ENCODE peak calls at places on chromosome 19, in six cellular contexts. K, A, V, C, P and X are unnamed samples.

GRCh38 chr19:7928334-7928706 is 2.4 kb upstream of the CTXN1 start:
- DNase-seq in P (no peak), V (no peak), K (peak), C (no peak), A (no peak), X (no peak)

GRCh38 chr19:53772943-53773342 is 51.2 kb downstream of the NLRP12 start:
- DNase-seq in V (peak), P (peak), C (peak), A (peak), K (peak), X (peak)

GRCh38 chr19:11295665-11296245 is at the start of gene TSPAN16:
- DNase-seq in P (no peak), V (no peak), C (no peak), A (no peak), K (peak), X (no peak)

GRCh38 chr19:50838239-50838638 is 4.9 kb upstream of the KLK15 start:
- DNase-seq in P (no peak), C (no peak), V (peak), A (no peak), K (no peak), X (no peak)

GRCh38 chr19:14149509-14149994 is 13.2 kb upstream of the ASF1B start:
- DNase-seq in A (peak), C (no peak), K (peak), P (no peak), V (peak), X (no peak)

GRCh38 chr19:11410682-11411081 is 8.4 kb downstream of the RGL3 start:
- DNase-seq in K (no peak), C (peak), A (no peak), P (no peak), V (no peak), X (no peak)

GRCh38 chr19:11381535-11382369 is 2.4 kb downstream of the EPOR start:
- DNase-seq in V (peak), P (peak), K (no peak), C (no peak), A (peak), X (peak)

GRCh38 chr19:2962018-2962670 is 15.2 kb upstream of the TLE6 start:
- DNase-seq in K (no peak), C (peak), P (peak), A (peak), V (peak), X (peak)

GRCh38 chr19:3975637-3976087 is 4.8 kb upstream of the DAPK3 start:
- DNase-seq in K (no peak), V (no peak), C (no peak), A (no peak), P (peak), X (no peak)

GRCh38 chr19:45100797-45101196 is 7.8 kb downstream of the PPP1R37 start:
- DNase-seq in P (no peak), V (no peak), A (no peak), C (no peak), K (no peak), X (no peak)

GRCh38 chr19:3612901-3613741 is 6.4 kb upstream of the TBXA2R start:
- DNase-seq in V (no peak), C (no peak), A (no peak), P (peak), K (no peak), X (no peak)

GRCh38 chr19:9586764-9587163 is 2.5 kb upstream of the ZNF121 start:
- DNase-seq in K (peak), P (peak), V (peak), A (peak), C (peak), X (peak)

GRCh38 chr19:45117167-45117594 is 24.2 kb downstream of the PPP1R37 start:
- DNase-seq in C (no peak), A (peak), V (peak), P (no peak), K (no peak), X (no peak)

GRCh38 chr19:5826531-5827341 is 12.8 kb downstream of the FUT6 start:
- DNase-seq in A (no peak), C (peak), P (peak), K (no peak), V (peak), X (no peak)

GRCh38 chr19:2051771-2052704 is 994 bp upstream of the MKNK2 start:
- DNase-seq in V (peak), C (no peak), A (no peak), K (peak), P (peak), X (no peak)

GRCh38 chr19:4980087-4980486 is 11.2 kb downstream of the KDM4B start:
- DNase-seq in A (no peak), V (peak), C (no peak), P (no peak), K (no peak), X (no peak)

GRCh38 chr19:52778811-52779210 is 7.8 kb downstream of the ZNF600 start:
- DNase-seq in A (no peak), C (no peak), P (no peak), K (no peak), V (no peak), X (no peak)

GRCh38 chr19:33212024-33212772 is 13.5 kb downstream of the SLC7A10 start:
- DNase-seq in C (no peak), V (no peak), A (no peak), P (no peak), K (no peak), X (no peak)

GRCh38 chr19:51480590-51480989 is 2.3 kb downstream of the CEACAM18 start:
- DNase-seq in P (peak), V (peak), A (no peak), C (no peak), K (no peak), X (no peak)

GRCh38 chr19:4516939-4517300 is 1.4 kb downstream of the PLIN4 start:
- DNase-seq in C (no peak), K (no peak), P (no peak), A (no peak), V (no peak), X (no peak)

GRCh38 chr19:13091400-13092161 is 11.1 kb downstream of the LYL1 start:
- DNase-seq in P (peak), C (no peak), K (peak), V (peak), A (no peak), X (no peak)

GRCh38 chr19:17797397-17798201 is 2.7 kb downstream of the B3GNT3 start:
- DNase-seq in P (no peak), C (peak), A (no peak), V (no peak), K (no peak), X (no peak)

GRCh38 chr19:2332341-2333026 is 4.0 kb downstream of the SPPL2B start:
- DNase-seq in C (no peak), A (peak), P (no peak), V (no peak), K (no peak), X (no peak)

GRCh38 chr19:12834418-12834943 is at the start of gene RTBDN:
- DNase-seq in C (no peak), V (no peak), P (peak), K (no peak), A (no peak), X (no peak)

GRCh38 chr19:7778081-7778480 is 15.0 kb downstream of the CLEC4M start:
- DNase-seq in C (no peak), A (no peak), V (no peak), K (no peak), P (no peak), X (no peak)

GRCh38 chr19:10334340-10335148 is 1.2 kb upstream of the RAVER1 start:
- DNase-seq in K (peak), C (peak), V (peak), P (peak), A (peak), X (peak)

GRCh38 chr19:50896591-50897190 is 14.5 kb downstream of the KLK4 start:
- DNase-seq in C (peak), V (peak), A (no peak), P (no peak), K (no peak), X (no peak)

GRCh38 chr19:36257512-36257876 is 42.6 kb downstream of the ZNF146 start:
- DNase-seq in A (no peak), K (no peak), C (no peak), P (no peak), V (peak), X (no peak)

GRCh38 chr19:11421607-11422098 is 2.5 kb upstream of the RGL3 start:
- DNase-seq in K (no peak), C (no peak), P (peak), V (peak), A (no peak), X (no peak)

GRCh38 chr19:55348317-55349034 is 6.0 kb downstream of the COX6B2 start:
- DNase-seq in A (no peak), V (no peak), C (no peak), K (no peak), P (peak), X (no peak)

GRCh38 chr19:23996549-23996948 is 81.9 kb downstream of the ZNF726 start:
- DNase-seq in A (no peak), V (no peak), P (peak), C (no peak), K (no peak), X (no peak)

GRCh38 chr19:46604781-46605355 is 3.7 kb downstream of the CALM3 start:
- DNase-seq in A (no peak), P (no peak), V (no peak), C (no peak), K (no peak), X (no peak)

GRCh38 chr19:3720533-3720917 is 12.3 kb downstream of the TJP3 start:
- DNase-seq in P (no peak), C (no peak), K (no peak), A (no peak), V (no peak), X (no peak)

GRCh38 chr19:14118165-14119051 is 846 bp upstream of the PRKACA start:
- DNase-seq in P (no peak), V (peak), A (peak), C (no peak), K (peak), X (peak)

GRCh38 chr19:5339470-5339949 is 1.1 kb downstream of the PTPRS start:
- DNase-seq in A (no peak), C (no peak), K (no peak), P (no peak), V (no peak), X (no peak)

GRCh38 chr19:57096640-57097361 is 23.0 kb upstream of the USP29 start:
- DNase-seq in K (no peak), A (no peak), C (no peak), V (peak), P (no peak), X (no peak)

GRCh38 chr19:4976412-4977298 is 7.7 kb downstream of the KDM4B start:
- DNase-seq in A (no peak), V (peak), P (peak), K (peak), C (no peak), X (peak)

GRCh38 chr19:1445185-1445931 is 4.6 kb upstream of the APC2 start:
- DNase-seq in K (peak), P (peak), C (peak), A (peak), V (peak), X (peak)

GRCh38 chr19:29714371-29714952 is 599 bp downstream of the C19orf12 start:
- DNase-seq in K (no peak), P (no peak), C (no peak), V (no peak), A (peak), X (no peak)

GRCh38 chr19:29715695-29716581 is 877 bp upstream of the C19orf12 start:
- DNase-seq in A (no peak), K (no peak), C (no peak), P (no peak), V (peak), X (no peak)

GRCh38 chr19:29714953-29715694 is at the start of gene C19orf12:
- DNase-seq in K (peak), V (peak), P (no peak), C (no peak), A (peak), X (no peak)

GRCh38 chr19:29711584-29712132 is 3.4 kb downstream of the C19orf12 start:
- DNase-seq in K (no peak), A (no peak), C (no peak), P (no peak), V (no peak), X (no peak)

GRCh38 chr19:29712744-29713516 is 2.1 kb downstream of the C19orf12 start:
- DNase-seq in C (no peak), V (no peak), P (no peak), A (no peak), K (no peak), X (no peak)
- H3K27ac ChIP-seq in C (no peak), V (peak), P (no peak), A (peak), K (no peak), X (no peak)

GRCh38 chr19:47625650-47626049 is 16.7 kb downstream of the BICRA start:
- DNase-seq in A (no peak), K (no peak), V (no peak), P (no peak), C (no peak), X (no peak)
- H3K27ac ChIP-seq in A (no peak), K (no peak), V (peak), P (no peak), C (no peak), X (no peak)

DNA sequence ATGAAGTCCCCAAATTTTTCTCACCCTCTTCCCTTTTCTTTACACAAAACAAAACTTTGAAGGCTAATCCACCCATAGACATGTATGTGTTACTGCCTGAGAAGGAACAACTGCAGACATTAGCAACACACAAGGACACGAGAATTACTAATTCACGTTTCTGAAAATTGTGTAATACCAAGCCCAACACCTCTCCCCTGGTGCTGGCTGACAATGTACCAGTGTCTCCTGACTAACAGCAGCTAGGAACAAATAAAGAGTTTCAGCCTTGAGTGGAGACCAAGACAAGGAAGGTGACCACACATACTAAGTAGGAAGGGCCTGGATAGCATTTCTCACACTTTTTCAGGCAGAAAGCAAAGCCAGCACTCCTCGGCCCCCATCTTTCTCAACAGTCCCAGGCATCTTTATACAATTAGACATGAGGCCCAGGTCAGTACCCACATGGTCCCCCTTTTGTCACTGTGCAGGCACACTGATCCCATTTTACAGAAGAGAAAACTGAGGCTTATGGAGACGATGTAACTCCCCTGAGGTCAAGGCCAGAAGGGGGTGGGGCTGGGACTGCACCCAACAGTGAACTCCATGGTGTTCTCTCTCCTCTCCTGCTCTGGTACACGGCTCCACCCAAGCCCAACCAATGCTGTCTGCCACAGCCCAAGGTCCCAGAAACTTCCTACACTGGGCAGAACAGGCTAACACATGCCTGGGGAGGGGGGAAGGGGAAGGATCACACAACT is 8.7 kb downstream of the BRD4 start:
- DNase-seq in A (no peak), K (peak), C (peak), P (no peak), V (peak), X (no peak)
- H3K27ac ChIP-seq in A (no peak), K (no peak), C (peak), P (no peak), V (peak), X (no peak)

GRCh38 chr19:37933965-37934364 is 27.0 kb downstream of the SIPA1L3 start:
- DNase-seq in C (no peak), K (no peak), A (no peak), V (peak), P (no peak), X (no peak)
- H3K27ac ChIP-seq in C (peak), K (no peak), A (no peak), V (peak), P (no peak), X (no peak)

DNA sequence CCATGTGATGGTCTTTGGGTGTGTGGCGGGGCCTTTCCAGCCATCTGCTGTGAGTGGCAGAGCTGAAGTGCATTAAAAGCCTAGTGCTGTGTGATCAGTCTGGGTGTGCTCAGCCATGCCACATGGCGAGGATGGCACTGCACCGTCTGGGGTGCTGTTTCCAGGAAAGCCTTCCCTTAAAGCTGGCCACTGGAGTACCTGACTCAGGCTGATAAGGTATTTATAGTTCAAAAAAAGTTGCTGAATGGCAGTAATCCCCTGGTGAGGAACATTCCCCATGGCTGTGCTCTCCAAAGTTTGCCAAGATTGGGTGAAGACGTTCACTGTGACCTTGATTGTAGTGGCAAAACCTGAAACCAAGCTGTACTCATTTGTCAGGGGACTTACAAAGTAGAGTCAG is 6.0 kb downstream of the GPI start:
- DNase-seq in V (no peak), A (no peak), K (no peak), C (no peak), P (no peak), X (no peak)
- H3K27ac ChIP-seq in V (peak), A (no peak), K (no peak), C (no peak), P (no peak), X (no peak)

DNA sequence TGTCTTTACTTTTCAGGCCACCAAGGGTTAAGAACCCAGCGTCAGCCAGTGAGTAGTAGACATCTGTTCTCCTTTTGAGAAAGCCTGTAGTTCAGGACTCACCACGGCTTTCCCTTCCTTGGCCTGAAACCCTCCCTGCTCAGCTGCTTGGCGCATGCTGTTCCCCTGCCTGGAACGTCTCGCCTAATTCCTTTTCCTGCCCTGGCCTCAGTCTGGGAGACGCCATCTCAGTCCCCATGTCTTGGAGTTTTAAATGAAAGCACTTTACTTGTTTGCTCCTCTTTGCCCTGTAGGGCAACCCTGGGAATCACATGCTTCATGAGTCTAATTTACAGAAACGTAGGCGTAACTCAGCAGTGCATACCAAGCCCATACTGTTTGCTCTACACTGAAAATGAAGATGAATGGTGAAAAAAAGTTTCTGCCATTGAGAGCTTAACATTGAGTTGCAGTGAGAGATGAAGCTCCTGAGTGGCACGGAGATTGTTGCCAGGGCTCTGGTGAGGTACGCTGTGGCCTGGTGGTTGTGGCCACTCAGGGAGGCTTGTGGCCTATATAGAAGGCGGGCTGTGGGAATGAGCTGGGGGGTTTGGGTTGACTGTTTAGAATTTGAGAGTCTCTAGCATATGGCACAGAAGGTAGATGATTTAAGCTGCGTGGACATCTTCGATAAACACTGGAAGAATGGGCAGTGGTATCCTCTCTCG is 52.8 kb downstream of the GATAD2A start:
- DNase-seq in V (no peak), P (no peak), A (no peak), K (no peak), C (no peak), X (no peak)
- H3K27ac ChIP-seq in V (peak), P (no peak), A (peak), K (no peak), C (no peak), X (no peak)

DNA sequence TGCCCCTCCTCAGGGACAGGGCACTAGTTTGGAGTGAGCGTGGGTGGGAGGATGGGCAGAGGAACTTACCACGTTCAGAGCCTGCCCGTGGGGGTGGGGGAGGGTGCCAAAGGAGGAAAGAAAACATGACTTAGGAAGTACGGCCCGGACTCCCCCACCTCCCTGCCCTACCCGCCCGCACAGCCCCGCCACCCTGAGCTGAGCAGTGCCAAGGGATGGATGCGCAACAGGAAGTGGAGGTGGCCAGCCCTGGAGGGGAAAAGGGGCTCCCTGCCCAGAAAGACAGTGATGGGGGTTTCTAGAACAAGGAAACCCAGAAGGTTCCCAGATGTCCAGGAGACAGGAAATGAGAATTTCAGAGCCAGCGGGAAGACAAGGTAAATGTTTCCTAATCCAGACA is 6.3 kb downstream of the TEAD2 start:
- DNase-seq in P (no peak), V (peak), A (no peak), K (no peak), C (no peak), X (no peak)
- H3K27ac ChIP-seq in P (no peak), V (no peak), A (no peak), K (no peak), C (no peak), X (no peak)

DNA sequence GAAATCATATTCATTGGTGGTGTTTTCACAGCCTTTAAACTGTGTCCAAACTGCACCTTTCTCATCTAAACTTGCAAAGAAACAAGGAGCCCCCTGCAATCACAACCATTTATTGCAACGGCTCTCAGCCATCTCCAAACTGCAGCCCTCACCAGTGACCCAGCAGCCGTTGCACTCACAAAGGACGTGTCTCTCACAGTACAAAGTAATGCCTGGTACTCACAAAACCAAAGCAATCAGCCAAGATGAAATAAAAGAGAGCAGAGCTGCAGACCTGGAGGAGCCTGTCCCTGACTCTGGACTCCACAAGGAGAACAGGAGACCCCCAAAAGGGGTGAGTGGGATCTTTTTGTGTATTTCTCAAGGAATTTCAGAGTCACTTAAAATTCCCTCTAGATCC is 20.2 kb upstream of the CEACAM21 start:
- DNase-seq in A (no peak), C (no peak), V (no peak), K (no peak), P (no peak), X (no peak)
- H3K27ac ChIP-seq in A (peak), C (no peak), V (no peak), K (no peak), P (no peak), X (no peak)